ENCODE peak calls at places on chromosomes 16 and 17, in four cellular contexts. Y, L, Q and K are unnamed samples.
A peak's percentile ranks its signal among the peaks of the same experiment; 100 is the strongest.

GRCh38 chr17:83032781-83033180 is 46.6 kb upstream of the METRNL start:
- ATAC-seq in Y (no peak), L (no peak), Q (no peak), K (no peak)

GRCh38 chr16:35208001-35208935 is 1748.9 kb downstream of the TP53TG3F start:
- ATAC-seq in Y (no peak), L (no peak), Q (no peak), K (no peak)

GRCh38 chr16:55465077-55465896 is 13.7 kb upstream of the MMP2 start:
- ATAC-seq in Y (peak; percentile 96), L (peak; percentile 92), Q (peak; percentile 93), K (peak; percentile 90)

GRCh38 chr17:34314279-34314678 is 5.0 kb upstream of the CCL8 start:
- ATAC-seq in Y (no peak), L (peak; percentile 65), Q (no peak), K (peak; percentile 64)

GRCh38 chr16:65521685-65522338 is 399.9 kb upstream of the CDH11 start:
- ATAC-seq in Y (no peak), L (peak; percentile 7), Q (no peak), K (no peak)

GRCh38 chr16:65547799-65548446 is 426.1 kb upstream of the CDH11 start:
- ATAC-seq in Y (no peak), L (no peak), Q (peak; percentile 92), K (no peak)

GRCh38 chr17:57595942-57596695 is 149.0 kb downstream of the CCDC182 start:
- ATAC-seq in Y (no peak), L (no peak), Q (no peak), K (no peak)

GRCh38 chr17:78345791-78346494 is 13.9 kb downstream of the SOCS3 start:
- ATAC-seq in Y (peak; percentile 60), L (no peak), Q (no peak), K (no peak)

DNA sequence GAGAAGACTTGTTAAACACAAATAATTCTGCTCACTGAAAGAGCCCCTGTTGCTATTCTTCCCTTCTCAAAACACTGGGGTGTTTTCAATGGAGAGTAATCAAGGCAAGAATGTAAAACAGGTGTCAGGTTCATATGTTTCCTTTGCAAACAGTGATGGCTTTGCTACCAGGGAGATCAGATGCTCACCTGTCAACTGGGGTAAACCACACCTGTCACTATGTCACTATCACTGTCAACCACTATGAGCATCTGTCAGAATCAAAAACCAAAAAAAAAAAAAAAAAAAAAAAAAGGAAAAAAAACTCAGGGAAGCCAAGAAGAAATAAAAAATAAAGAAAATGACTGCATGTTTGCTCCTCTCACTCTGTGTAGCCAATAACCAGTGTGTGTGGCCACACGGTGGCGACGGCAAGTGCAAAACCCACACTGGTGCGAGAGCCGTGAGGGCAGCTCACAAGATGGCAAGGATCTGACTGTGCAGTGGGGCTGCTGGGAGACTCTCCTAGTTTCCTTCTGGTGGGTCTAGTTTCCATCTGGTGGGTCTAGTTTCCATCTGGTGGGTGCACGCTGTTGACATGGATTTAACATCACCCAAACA is 22.7 kb downstream of the USP22 start:
- ATAC-seq in Y (peak; percentile 66), L (peak; percentile 51), Q (peak; percentile 29), K (peak; percentile 58)
- TF ChIP-seq CTCF in Y (peak; percentile 48), L (peak; percentile 53), Q (peak; percentile 23), K (peak; percentile 57)

DNA sequence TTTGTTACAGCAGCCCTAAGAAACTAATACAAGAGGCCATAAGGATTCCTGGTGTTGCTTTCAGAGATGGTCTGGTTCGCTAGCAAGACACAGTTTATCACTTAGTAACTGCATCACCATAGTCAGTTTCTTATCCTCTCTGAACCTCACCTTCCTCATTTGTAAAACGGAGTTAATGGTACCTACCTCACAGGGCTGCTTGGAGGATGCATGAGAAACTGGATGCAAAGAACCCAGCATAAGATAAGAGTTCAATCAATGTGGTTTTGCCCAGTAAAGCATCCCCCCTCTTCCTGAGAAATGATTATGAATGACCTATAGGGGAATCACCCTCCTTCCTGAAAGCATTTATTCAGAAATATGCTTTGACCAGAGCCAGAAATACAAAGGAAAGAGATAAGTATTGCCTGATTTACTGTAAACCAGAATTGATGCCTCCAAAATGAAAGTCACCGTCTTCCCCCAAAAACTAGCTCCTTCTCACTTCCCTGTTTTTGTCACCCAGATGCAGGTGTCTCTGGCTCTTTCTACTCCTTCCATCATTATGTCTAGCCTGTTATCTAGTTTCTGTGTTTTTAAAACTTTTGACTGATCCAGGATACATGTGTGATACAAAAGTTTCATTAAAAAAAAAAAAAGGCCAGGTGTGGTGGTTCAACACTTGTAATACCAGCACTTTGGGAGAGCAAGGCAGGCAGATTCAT is 2.8 kb upstream of the TEFM start:
- ATAC-seq in Y (no peak), L (no peak), Q (no peak), K (no peak)
- H3K4me1 ChIP-seq in Y (peaks cover 14% of the 10 kb centered on the region), L (peaks cover 21% of the 10 kb centered on the region), Q (peaks cover 3% of the 10 kb centered on the region), K (peaks cover 17% of the 10 kb centered on the region)

GRCh38 chr17:81961087-81961514 is at the start of gene NOTUM:
- ATAC-seq in Y (peak; percentile 41), L (no peak), Q (no peak), K (no peak)
- TF ChIP-seq CTCF in Y (peak; percentile 38), L (peak; percentile 36), Q (peak; percentile 25), K (no peak)

GRCh38 chr17:48548687-48549621 is 4.0 kb upstream of the HOXB2 start:
- ATAC-seq in Y (no peak), L (no peak), Q (no peak), K (no peak)

GRCh38 chr17:48547839-48548686 is 3.2 kb upstream of the HOXB2 start:
- ATAC-seq in Y (no peak), L (no peak), Q (no peak), K (no peak)

GRCh38 chr17:48546187-48546923 is 1.4 kb upstream of the HOXB2 start:
- ATAC-seq in Y (no peak), L (no peak), Q (no peak), K (no peak)

GRCh38 chr17:48545539-48545938 is 630 bp upstream of the HOXB2 start:
- ATAC-seq in Y (no peak), L (no peak), Q (no peak), K (no peak)

GRCh38 chr17:48546924-48547838 is 2.3 kb upstream of the HOXB2 start:
- ATAC-seq in Y (no peak), L (no peak), Q (no peak), K (no peak)
- H3K4me1 ChIP-seq in Y (peaks cover 5% of the 10 kb centered on the region), L (peaks cover 16% of the 10 kb centered on the region), Q (no peaks in the 10 kb centered on the region), K (peaks cover 11% of the 10 kb centered on the region)

GRCh38 chr17:45120558-45120957 is 11.8 kb downstream of the PLCD3 start:
- ATAC-seq in Y (no peak), L (no peak), Q (no peak), K (no peak)

GRCh38 chr17:45119964-45120363 is 12.4 kb downstream of the PLCD3 start:
- ATAC-seq in Y (no peak), L (no peak), Q (no peak), K (no peak)

GRCh38 chr17:45117848-45118646 is 14.3 kb downstream of the PLCD3 start:
- ATAC-seq in Y (no peak), L (no peak), Q (no peak), K (no peak)

GRCh38 chr17:45117283-45117682 is 15.0 kb downstream of the PLCD3 start:
- ATAC-seq in Y (no peak), L (no peak), Q (no peak), K (no peak)

DNA sequence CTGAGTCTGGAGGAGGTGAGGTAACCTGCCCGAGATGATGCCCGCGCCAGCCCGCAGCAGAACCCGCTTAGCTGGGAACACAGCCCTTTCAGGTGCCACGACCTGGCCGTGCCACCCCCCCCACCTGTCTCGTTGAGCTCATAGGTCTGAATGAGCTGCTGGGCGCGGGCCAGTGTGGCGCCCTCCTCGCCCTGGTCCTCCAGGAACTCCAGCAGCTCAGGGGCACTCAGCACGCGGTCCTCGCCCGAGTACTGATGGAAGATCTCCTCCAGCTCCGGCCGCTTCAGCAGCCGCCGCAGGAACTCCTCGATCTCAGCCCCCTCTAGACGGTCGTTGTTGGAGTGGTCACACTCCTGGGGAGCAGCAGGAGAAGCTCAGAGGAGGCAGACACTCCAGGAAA is 13.6 kb downstream of the PLCD3 start:
- ATAC-seq in Y (no peak), L (no peak), Q (no peak), K (no peak)
- TF ChIP-seq CTCF in Y (no peak), L (no peak), Q (no peak), K (no peak)